ENCODE peak calls at places on chromosomes 2 and 18, in six cellular contexts. One of them, this sample, is unnamed.

GRCh38 chr18:56309104-56309503 is 329.3 kb downstream of the TXNL1 start:
- DNase-seq in neural crest cell: no peak
- DNase-seq in pancreas: no peak
- DNase-seq in mucosa of descending colon: no peak
- DNase-seq in fibroblast of lung: no peak
- DNase-seq in activated CD8-positive, alpha-beta T cell treated with anti-CD3 and anti-CD28 coated beads for 36 hours: no peak
- DNase-seq in this sample: no peak

GRCh38 chr2:136297974-136298373 is 180.0 kb upstream of the CXCR4 start:
- DNase-seq in neural crest cell: no peak
- DNase-seq in pancreas: no peak
- DNase-seq in mucosa of descending colon: no peak
- DNase-seq in fibroblast of lung: no peak
- DNase-seq in activated CD8-positive, alpha-beta T cell treated with anti-CD3 and anti-CD28 coated beads for 36 hours: no peak
- DNase-seq in this sample: no peak

GRCh38 chr2:120005834-120006521 is 6.9 kb upstream of the EPB41L5 start:
- DNase-seq in neural crest cell: no peak
- DNase-seq in pancreas: no peak
- DNase-seq in mucosa of descending colon: no peak
- DNase-seq in fibroblast of lung: no peak
- DNase-seq in activated CD8-positive, alpha-beta T cell treated with anti-CD3 and anti-CD28 coated beads for 36 hours: no peak
- DNase-seq in this sample: no peak

GRCh38 chr2:165406053-165406628 is 63.4 kb upstream of the CSRNP3 start:
- DNase-seq in neural crest cell: peak
- DNase-seq in pancreas: no peak
- DNase-seq in mucosa of descending colon: no peak
- DNase-seq in fibroblast of lung: no peak
- DNase-seq in activated CD8-positive, alpha-beta T cell treated with anti-CD3 and anti-CD28 coated beads for 36 hours: no peak
- DNase-seq in this sample: peak

GRCh38 chr2:86135653-86136052 is 29.6 kb downstream of the PTCD3 start:
- DNase-seq in neural crest cell: no peak
- DNase-seq in pancreas: no peak
- DNase-seq in mucosa of descending colon: no peak
- DNase-seq in fibroblast of lung: no peak
- DNase-seq in activated CD8-positive, alpha-beta T cell treated with anti-CD3 and anti-CD28 coated beads for 36 hours: no peak
- DNase-seq in this sample: no peak

GRCh38 chr2:98505311-98505808 is 60.7 kb downstream of the INPP4A start:
- DNase-seq in neural crest cell: no peak
- DNase-seq in pancreas: no peak
- DNase-seq in mucosa of descending colon: no peak
- DNase-seq in fibroblast of lung: no peak
- DNase-seq in activated CD8-positive, alpha-beta T cell treated with anti-CD3 and anti-CD28 coated beads for 36 hours: peak
- DNase-seq in this sample: no peak

GRCh38 chr2:33804155-33804554 is 205.1 kb upstream of the FAM98A start:
- DNase-seq in neural crest cell: no peak
- DNase-seq in pancreas: no peak
- DNase-seq in mucosa of descending colon: no peak
- DNase-seq in fibroblast of lung: no peak
- DNase-seq in activated CD8-positive, alpha-beta T cell treated with anti-CD3 and anti-CD28 coated beads for 36 hours: no peak
- DNase-seq in this sample: no peak

GRCh38 chr2:43461461-43462073 is 134.3 kb downstream of the THADA start:
- DNase-seq in neural crest cell: no peak
- DNase-seq in pancreas: no peak
- DNase-seq in mucosa of descending colon: no peak
- DNase-seq in fibroblast of lung: no peak
- DNase-seq in activated CD8-positive, alpha-beta T cell treated with anti-CD3 and anti-CD28 coated beads for 36 hours: no peak
- DNase-seq in this sample: no peak

GRCh38 chr2:84338069-84338468 is 121.0 kb downstream of the SUCLG1 start:
- DNase-seq in neural crest cell: no peak
- DNase-seq in pancreas: no peak
- DNase-seq in mucosa of descending colon: no peak
- DNase-seq in fibroblast of lung: peak
- DNase-seq in activated CD8-positive, alpha-beta T cell treated with anti-CD3 and anti-CD28 coated beads for 36 hours: no peak
- DNase-seq in this sample: no peak

GRCh38 chr2:16150456-16151280 is 210.3 kb downstream of the MYCN start:
- DNase-seq in neural crest cell: no peak
- DNase-seq in pancreas: no peak
- DNase-seq in mucosa of descending colon: no peak
- DNase-seq in fibroblast of lung: no peak
- DNase-seq in activated CD8-positive, alpha-beta T cell treated with anti-CD3 and anti-CD28 coated beads for 36 hours: no peak
- DNase-seq in this sample: no peak

GRCh38 chr18:74862094-74862493 is 264.4 kb downstream of the ZNF407 start:
- DNase-seq in neural crest cell: no peak
- DNase-seq in pancreas: no peak
- DNase-seq in mucosa of descending colon: no peak
- DNase-seq in fibroblast of lung: no peak
- DNase-seq in activated CD8-positive, alpha-beta T cell treated with anti-CD3 and anti-CD28 coated beads for 36 hours: no peak
- DNase-seq in this sample: no peak

GRCh38 chr18:47263828-47264314 is 12.4 kb upstream of the SKOR2 start:
- DNase-seq in neural crest cell: no peak
- DNase-seq in pancreas: no peak
- DNase-seq in mucosa of descending colon: no peak
- DNase-seq in fibroblast of lung: no peak
- DNase-seq in activated CD8-positive, alpha-beta T cell treated with anti-CD3 and anti-CD28 coated beads for 36 hours: no peak
- DNase-seq in this sample: no peak

GRCh38 chr2:204635478-204635877 is 90.2 kb downstream of the PARD3B start:
- DNase-seq in neural crest cell: no peak
- DNase-seq in pancreas: no peak
- DNase-seq in mucosa of descending colon: no peak
- DNase-seq in fibroblast of lung: no peak
- DNase-seq in activated CD8-positive, alpha-beta T cell treated with anti-CD3 and anti-CD28 coated beads for 36 hours: no peak
- DNase-seq in this sample: no peak

GRCh38 chr2:178190938-178191910 is 3.1 kb upstream of the OSBPL6 start:
- DNase-seq in neural crest cell: no peak
- DNase-seq in pancreas: no peak
- DNase-seq in mucosa of descending colon: no peak
- DNase-seq in fibroblast of lung: no peak
- DNase-seq in activated CD8-positive, alpha-beta T cell treated with anti-CD3 and anti-CD28 coated beads for 36 hours: peak
- DNase-seq in this sample: no peak

GRCh38 chr2:74405994-74406583 is 15.3 kb downstream of the C2orf81 start:
- DNase-seq in neural crest cell: no peak
- DNase-seq in pancreas: no peak
- DNase-seq in mucosa of descending colon: no peak
- DNase-seq in fibroblast of lung: no peak
- DNase-seq in activated CD8-positive, alpha-beta T cell treated with anti-CD3 and anti-CD28 coated beads for 36 hours: no peak
- DNase-seq in this sample: no peak

GRCh38 chr2:232026941-232027340 is 65.4 kb downstream of the DIS3L2 start:
- DNase-seq in neural crest cell: no peak
- DNase-seq in pancreas: no peak
- DNase-seq in mucosa of descending colon: no peak
- DNase-seq in fibroblast of lung: no peak
- DNase-seq in activated CD8-positive, alpha-beta T cell treated with anti-CD3 and anti-CD28 coated beads for 36 hours: peak
- DNase-seq in this sample: no peak

GRCh38 chr18:13823707-13824395 is at the start of gene MC5R:
- DNase-seq in neural crest cell: peak
- DNase-seq in pancreas: peak
- DNase-seq in mucosa of descending colon: peak
- DNase-seq in fibroblast of lung: peak
- DNase-seq in activated CD8-positive, alpha-beta T cell treated with anti-CD3 and anti-CD28 coated beads for 36 hours: peak
- DNase-seq in this sample: peak

GRCh38 chr2:74457549-74458131 is 598 bp upstream of the WBP1 start:
- DNase-seq in neural crest cell: peak
- DNase-seq in pancreas: peak
- DNase-seq in mucosa of descending colon: peak
- DNase-seq in fibroblast of lung: no peak
- DNase-seq in activated CD8-positive, alpha-beta T cell treated with anti-CD3 and anti-CD28 coated beads for 36 hours: peak
- DNase-seq in this sample: peak

GRCh38 chr2:184945306-184945705 is 347.0 kb downstream of the ZNF804A start:
- DNase-seq in neural crest cell: no peak
- DNase-seq in pancreas: no peak
- DNase-seq in mucosa of descending colon: no peak
- DNase-seq in fibroblast of lung: no peak
- DNase-seq in activated CD8-positive, alpha-beta T cell treated with anti-CD3 and anti-CD28 coated beads for 36 hours: no peak
- DNase-seq in this sample: no peak

GRCh38 chr2:9206991-9207640 is 504 bp downstream of the ASAP2 start:
- DNase-seq in neural crest cell: peak
- DNase-seq in pancreas: peak
- DNase-seq in mucosa of descending colon: peak
- DNase-seq in fibroblast of lung: peak
- DNase-seq in activated CD8-positive, alpha-beta T cell treated with anti-CD3 and anti-CD28 coated beads for 36 hours: no peak
- DNase-seq in this sample: peak

GRCh38 chr2:235472443-235472842 is 21.4 kb upstream of the AGAP1 start:
- DNase-seq in neural crest cell: no peak
- DNase-seq in pancreas: no peak
- DNase-seq in mucosa of descending colon: no peak
- DNase-seq in fibroblast of lung: no peak
- DNase-seq in activated CD8-positive, alpha-beta T cell treated with anti-CD3 and anti-CD28 coated beads for 36 hours: no peak
- DNase-seq in this sample: no peak

GRCh38 chr18:2889761-2890192 is 43.0 kb downstream of the EMILIN2 start:
- DNase-seq in neural crest cell: no peak
- DNase-seq in pancreas: no peak
- DNase-seq in mucosa of descending colon: no peak
- DNase-seq in fibroblast of lung: no peak
- DNase-seq in activated CD8-positive, alpha-beta T cell treated with anti-CD3 and anti-CD28 coated beads for 36 hours: no peak
- DNase-seq in this sample: peak

GRCh38 chr2:147108553-147108952 is 736.3 kb upstream of the ACVR2A start:
- DNase-seq in neural crest cell: no peak
- DNase-seq in pancreas: no peak
- DNase-seq in mucosa of descending colon: no peak
- DNase-seq in fibroblast of lung: peak
- DNase-seq in activated CD8-positive, alpha-beta T cell treated with anti-CD3 and anti-CD28 coated beads for 36 hours: no peak
- DNase-seq in this sample: no peak

GRCh38 chr2:177622516-177622915 is 229.9 kb downstream of the AGPS start:
- DNase-seq in neural crest cell: peak
- DNase-seq in pancreas: no peak
- DNase-seq in mucosa of descending colon: no peak
- DNase-seq in fibroblast of lung: no peak
- DNase-seq in activated CD8-positive, alpha-beta T cell treated with anti-CD3 and anti-CD28 coated beads for 36 hours: no peak
- DNase-seq in this sample: no peak

GRCh38 chr2:181517685-181518301 is 60.6 kb downstream of the ITGA4 start:
- DNase-seq in neural crest cell: no peak
- DNase-seq in pancreas: no peak
- DNase-seq in mucosa of descending colon: no peak
- DNase-seq in fibroblast of lung: no peak
- DNase-seq in activated CD8-positive, alpha-beta T cell treated with anti-CD3 and anti-CD28 coated beads for 36 hours: peak
- DNase-seq in this sample: no peak

GRCh38 chr2:197158591-197159550 is 151.7 kb downstream of the ANKRD44 start:
- DNase-seq in neural crest cell: no peak
- DNase-seq in pancreas: no peak
- DNase-seq in mucosa of descending colon: no peak
- DNase-seq in fibroblast of lung: no peak
- DNase-seq in activated CD8-positive, alpha-beta T cell treated with anti-CD3 and anti-CD28 coated beads for 36 hours: no peak
- DNase-seq in this sample: peak

GRCh38 chr18:4455113-4455811 is at the start of gene DLGAP1:
- DNase-seq in neural crest cell: peak
- DNase-seq in pancreas: peak
- DNase-seq in mucosa of descending colon: peak
- DNase-seq in fibroblast of lung: no peak
- DNase-seq in activated CD8-positive, alpha-beta T cell treated with anti-CD3 and anti-CD28 coated beads for 36 hours: no peak
- DNase-seq in this sample: no peak